ENCODE peak calls at places on chromosomes 11 and 22, in ten cellular contexts. One of them, this sample, is unnamed.

GRCh38 chr11:77038825-77039326 is 4.7 kb downstream of the B3GNT6 start:
- DNase-seq in dermis blood vessel endothelial cell: no peak
- DNase-seq in progenitor cell of endocrine pancreas: no peak
- DNase-seq in HS-27A: no peak
- DNase-seq in NCI-H1694 treated with DMSO at 0.1 percent for 48 hours: no peak
- DNase-seq in PC-9: no peak
- DNase-seq in astrocyte of the hippocampus: no peak
- DNase-seq in NCI-H2171: no peak
- DNase-seq in psoas muscle: no peak
- DNase-seq in brain microvascular endothelial cell: no peak
- DNase-seq in this sample: peak; percentile 79

GRCh38 chr11:34149786-34150185 is 44.4 kb downstream of the NAT10 start:
- DNase-seq in dermis blood vessel endothelial cell: peak; percentile 32
- DNase-seq in progenitor cell of endocrine pancreas: no peak
- DNase-seq in HS-27A: no peak
- DNase-seq in NCI-H1694 treated with DMSO at 0.1 percent for 48 hours: no peak
- DNase-seq in PC-9: no peak
- DNase-seq in astrocyte of the hippocampus: peak; percentile 49
- DNase-seq in NCI-H2171: no peak
- DNase-seq in psoas muscle: no peak
- DNase-seq in brain microvascular endothelial cell: no peak
- DNase-seq in this sample: no peak

GRCh38 chr22:46578824-46579561 is 41.2 kb upstream of the GRAMD4 start:
- DNase-seq in dermis blood vessel endothelial cell: no peak
- DNase-seq in progenitor cell of endocrine pancreas: no peak
- DNase-seq in HS-27A: no peak
- DNase-seq in NCI-H1694 treated with DMSO at 0.1 percent for 48 hours: no peak
- DNase-seq in PC-9: no peak
- DNase-seq in astrocyte of the hippocampus: peak; percentile 77
- DNase-seq in NCI-H2171: no peak
- DNase-seq in psoas muscle: peak; percentile 54
- DNase-seq in brain microvascular endothelial cell: no peak
- DNase-seq in this sample: no peak

GRCh38 chr11:8610532-8611116 is 16.6 kb upstream of the STK33 start:
- DNase-seq in dermis blood vessel endothelial cell: no peak
- DNase-seq in progenitor cell of endocrine pancreas: no peak
- DNase-seq in HS-27A: no peak
- DNase-seq in NCI-H1694 treated with DMSO at 0.1 percent for 48 hours: no peak
- DNase-seq in PC-9: no peak
- DNase-seq in astrocyte of the hippocampus: peak; percentile 36
- DNase-seq in NCI-H2171: peak; percentile 65
- DNase-seq in psoas muscle: no peak
- DNase-seq in brain microvascular endothelial cell: peak; percentile 39
- DNase-seq in this sample: no peak

GRCh38 chr22:48153726-48154125 is 1391.3 kb downstream of the TBC1D22A start:
- DNase-seq in dermis blood vessel endothelial cell: no peak
- DNase-seq in progenitor cell of endocrine pancreas: no peak
- DNase-seq in HS-27A: no peak
- DNase-seq in NCI-H1694 treated with DMSO at 0.1 percent for 48 hours: peak; percentile 81
- DNase-seq in PC-9: no peak
- DNase-seq in astrocyte of the hippocampus: no peak
- DNase-seq in NCI-H2171: peak; percentile 90
- DNase-seq in psoas muscle: no peak
- DNase-seq in brain microvascular endothelial cell: no peak
- DNase-seq in this sample: no peak

GRCh38 chr11:108698844-108699642 is 34.2 kb downstream of the DDX10 start:
- DNase-seq in dermis blood vessel endothelial cell: no peak
- DNase-seq in progenitor cell of endocrine pancreas: no peak
- DNase-seq in HS-27A: no peak
- DNase-seq in NCI-H1694 treated with DMSO at 0.1 percent for 48 hours: no peak
- DNase-seq in PC-9: no peak
- DNase-seq in astrocyte of the hippocampus: no peak
- DNase-seq in NCI-H2171: no peak
- DNase-seq in psoas muscle: no peak
- DNase-seq in brain microvascular endothelial cell: no peak
- DNase-seq in this sample: no peak

GRCh38 chr11:113818426-113818825 is 38.8 kb downstream of the CLDN25 start:
- DNase-seq in dermis blood vessel endothelial cell: no peak
- DNase-seq in progenitor cell of endocrine pancreas: no peak
- DNase-seq in HS-27A: no peak
- DNase-seq in NCI-H1694 treated with DMSO at 0.1 percent for 48 hours: no peak
- DNase-seq in PC-9: no peak
- DNase-seq in astrocyte of the hippocampus: no peak
- DNase-seq in NCI-H2171: no peak
- DNase-seq in psoas muscle: no peak
- DNase-seq in brain microvascular endothelial cell: no peak
- DNase-seq in this sample: no peak

GRCh38 chr22:39418696-39419095 is 19.1 kb downstream of the TAB1 start:
- DNase-seq in dermis blood vessel endothelial cell: no peak
- DNase-seq in progenitor cell of endocrine pancreas: no peak
- DNase-seq in HS-27A: no peak
- DNase-seq in NCI-H1694 treated with DMSO at 0.1 percent for 48 hours: no peak
- DNase-seq in PC-9: no peak
- DNase-seq in astrocyte of the hippocampus: no peak
- DNase-seq in NCI-H2171: no peak
- DNase-seq in psoas muscle: peak; percentile 2
- DNase-seq in brain microvascular endothelial cell: no peak
- DNase-seq in this sample: no peak

GRCh38 chr22:38467904-38468760 is at the start of gene KDELR3:
- DNase-seq in dermis blood vessel endothelial cell: peak; percentile 75
- DNase-seq in progenitor cell of endocrine pancreas: no peak
- DNase-seq in HS-27A: no peak
- DNase-seq in NCI-H1694 treated with DMSO at 0.1 percent for 48 hours: no peak
- DNase-seq in PC-9: no peak
- DNase-seq in astrocyte of the hippocampus: peak; percentile 85
- DNase-seq in NCI-H2171: no peak
- DNase-seq in psoas muscle: peak; percentile 75
- DNase-seq in brain microvascular endothelial cell: peak; percentile 40
- DNase-seq in this sample: peak; percentile 37

GRCh38 chr11:135073444-135073843 is 661.4 kb upstream of the B3GAT1 start:
- DNase-seq in dermis blood vessel endothelial cell: no peak
- DNase-seq in progenitor cell of endocrine pancreas: no peak
- DNase-seq in HS-27A: no peak
- DNase-seq in NCI-H1694 treated with DMSO at 0.1 percent for 48 hours: peak; percentile 16
- DNase-seq in PC-9: no peak
- DNase-seq in astrocyte of the hippocampus: no peak
- DNase-seq in NCI-H2171: no peak
- DNase-seq in psoas muscle: no peak
- DNase-seq in brain microvascular endothelial cell: no peak
- DNase-seq in this sample: no peak

GRCh38 chr11:69588270-69588669 is 52.7 kb upstream of the CCND1 start:
- DNase-seq in dermis blood vessel endothelial cell: peak; percentile 81
- DNase-seq in progenitor cell of endocrine pancreas: no peak
- DNase-seq in HS-27A: peak; percentile 75
- DNase-seq in NCI-H1694 treated with DMSO at 0.1 percent for 48 hours: no peak
- DNase-seq in PC-9: no peak
- DNase-seq in astrocyte of the hippocampus: peak; percentile 31
- DNase-seq in NCI-H2171: no peak
- DNase-seq in psoas muscle: no peak
- DNase-seq in brain microvascular endothelial cell: peak; percentile 87
- DNase-seq in this sample: peak; percentile 84

GRCh38 chr11:76033699-76034098 is 172.6 kb downstream of the WNT11 start:
- DNase-seq in dermis blood vessel endothelial cell: no peak
- DNase-seq in progenitor cell of endocrine pancreas: no peak
- DNase-seq in HS-27A: no peak
- DNase-seq in NCI-H1694 treated with DMSO at 0.1 percent for 48 hours: no peak
- DNase-seq in PC-9: no peak
- DNase-seq in astrocyte of the hippocampus: no peak
- DNase-seq in NCI-H2171: no peak
- DNase-seq in psoas muscle: no peak
- DNase-seq in brain microvascular endothelial cell: no peak
- DNase-seq in this sample: no peak

GRCh38 chr22:39253427-39254070 is 8.8 kb upstream of the PDGFB start:
- DNase-seq in dermis blood vessel endothelial cell: peak; percentile 87
- DNase-seq in progenitor cell of endocrine pancreas: no peak
- DNase-seq in HS-27A: peak; percentile 36
- DNase-seq in NCI-H1694 treated with DMSO at 0.1 percent for 48 hours: peak; percentile 27
- DNase-seq in PC-9: peak; percentile 86
- DNase-seq in astrocyte of the hippocampus: peak; percentile 93
- DNase-seq in NCI-H2171: peak; percentile 57
- DNase-seq in psoas muscle: peak; percentile 73
- DNase-seq in brain microvascular endothelial cell: peak; percentile 72
- DNase-seq in this sample: peak; percentile 83

GRCh38 chr11:12606597-12606996 is 67.6 kb upstream of the TEAD1 start:
- DNase-seq in dermis blood vessel endothelial cell: peak; percentile 6
- DNase-seq in progenitor cell of endocrine pancreas: no peak
- DNase-seq in HS-27A: peak; percentile 76
- DNase-seq in NCI-H1694 treated with DMSO at 0.1 percent for 48 hours: no peak
- DNase-seq in PC-9: no peak
- DNase-seq in astrocyte of the hippocampus: peak; percentile 58
- DNase-seq in NCI-H2171: no peak
- DNase-seq in psoas muscle: no peak
- DNase-seq in brain microvascular endothelial cell: peak; percentile 58
- DNase-seq in this sample: no peak

GRCh38 chr11:56624661-56625110 is 10.0 kb upstream of the OR5M1 start:
- DNase-seq in dermis blood vessel endothelial cell: peak; percentile 9
- DNase-seq in progenitor cell of endocrine pancreas: no peak
- DNase-seq in HS-27A: peak; percentile 11
- DNase-seq in NCI-H1694 treated with DMSO at 0.1 percent for 48 hours: no peak
- DNase-seq in PC-9: peak; percentile 69
- DNase-seq in astrocyte of the hippocampus: peak; percentile 36
- DNase-seq in NCI-H2171: peak; percentile 15
- DNase-seq in psoas muscle: no peak
- DNase-seq in brain microvascular endothelial cell: peak; percentile 39
- DNase-seq in this sample: peak; percentile 72